ENCODE peak calls at places on chromosomes 5 and 9, in six cellular contexts. V is IMR-90, P is H9, H is neuronal stem cell, Q is H1, M is mesenchymal stem cell. T is an unnamed sample.

GRCh38 chr9:2126331-2126789 is 111.2 kb downstream of the SMARCA2 start:
- DNase-seq in V (peak; percentile 9), P (no peak), H (no peak), Q (no peak), M (peak; percentile 11), T (no peak)

GRCh38 chr5:153402550-153402949 is 87.9 kb upstream of the GRIA1 start:
- DNase-seq in V (no peak), P (no peak), H (no peak), Q (no peak), M (peak; percentile 41), T (no peak)

GRCh38 chr5:42985129-42986037 is 54.7 kb downstream of the ANXA2R start:
- DNase-seq in V (peak; percentile 88), P (no peak), H (no peak), Q (no peak), M (peak; percentile 82), T (peak; percentile 13)

GRCh38 chr5:31725996-31726395 is 87.1 kb downstream of the PDZD2 start:
- DNase-seq in V (no peak), P (no peak), H (no peak), Q (no peak), M (no peak), T (no peak)

GRCh38 chr5:170597109-170597741 is 93.4 kb downstream of the KCNIP1 start:
- DNase-seq in V (peak; percentile 73), P (no peak), H (no peak), Q (no peak), M (peak; percentile 93), T (peak; percentile 76)

GRCh38 chr9:134366223-134367031 is 40.2 kb downstream of the RXRA start:
- DNase-seq in V (peak; percentile 83), P (no peak), H (no peak), Q (no peak), M (peak; percentile 43), T (no peak)

GRCh38 chr5:174327317-174327864 is 281.9 kb downstream of the NSG2 start:
- DNase-seq in V (peak; percentile 69), P (peak; percentile 93), H (peak; percentile 75), Q (peak; percentile 76), M (peak; percentile 77), T (peak; percentile 89)

GRCh38 chr9:81671880-81672280 is 17.5 kb downstream of the TLE1 start:
- DNase-seq in V (peak; percentile 70), P (no peak), H (no peak), Q (no peak), M (peak; percentile 32), T (no peak)

GRCh38 chr5:109558364-109558763 is 131.4 kb upstream of the MAN2A1 start:
- DNase-seq in V (no peak), P (no peak), H (no peak), Q (no peak), M (no peak), T (no peak)

GRCh38 chr9:123656565-123656964 is 273.4 kb downstream of the DENND1A start:
- DNase-seq in V (peak; percentile 53), P (no peak), H (no peak), Q (no peak), M (no peak), T (no peak)

GRCh38 chr5:111704452-111705085 is 52.4 kb downstream of the NREP start:
- DNase-seq in V (no peak), P (no peak), H (no peak), Q (no peak), M (no peak), T (no peak)

GRCh38 chr5:147753783-147754182 is 28.7 kb downstream of the JAKMIP2 start:
- DNase-seq in V (no peak), P (no peak), H (no peak), Q (no peak), M (peak; percentile 14), T (no peak)

GRCh38 chr5:179339996-179340395 is 5.3 kb downstream of the ADAMTS2 start:
- DNase-seq in V (no peak), P (no peak), H (no peak), Q (no peak), M (no peak), T (no peak)

GRCh38 chr9:129473523-129474244 is 147.2 kb downstream of the C9orf50 start:
- DNase-seq in V (peak; percentile 58), P (no peak), H (no peak), Q (no peak), M (no peak), T (no peak)

GRCh38 chr5:68924490-68925145 is 169.2 kb upstream of the SLC30A5 start:
- DNase-seq in V (peak; percentile 41), P (no peak), H (no peak), Q (no peak), M (peak; percentile 27), T (peak; percentile 32)

GRCh38 chr5:10103098-10103497 is 146.6 kb downstream of the ATPSCKMT start:
- DNase-seq in V (no peak), P (peak; percentile 84), H (peak; percentile 55), Q (peak; percentile 73), M (no peak), T (no peak)

GRCh38 chr5:98911221-98912040 is 17.4 kb downstream of the CHD1 start:
- DNase-seq in V (no peak), P (no peak), H (peak; percentile 55), Q (no peak), M (peak; percentile 44), T (peak; percentile 81)

GRCh38 chr5:154757647-154758406 is 2.6 kb downstream of the LARP1 start:
- DNase-seq in V (peak; percentile 22), P (no peak), H (no peak), Q (no peak), M (peak; percentile 43), T (no peak)

GRCh38 chr5:95761771-95762680 is 30.9 kb downstream of the RHOBTB3 start:
- DNase-seq in V (peak; percentile 94), P (no peak), H (no peak), Q (no peak), M (peak; percentile 44), T (no peak)

GRCh38 chr9:33458444-33458843 is 11.1 kb upstream of the AQP3 start:
- DNase-seq in V (peak; percentile 46), P (no peak), H (no peak), Q (no peak), M (no peak), T (peak; percentile 45)

GRCh38 chr5:88787856-88788255 is 95.1 kb downstream of the MEF2C start:
- DNase-seq in V (no peak), P (no peak), H (no peak), Q (no peak), M (no peak), T (peak; percentile 73)

GRCh38 chr9:134112561-134112960 is 23.3 kb upstream of the WDR5 start:
- DNase-seq in V (no peak), P (no peak), H (no peak), Q (no peak), M (no peak), T (no peak)

GRCh38 chr5:61151893-61152292 is 10.4 kb downstream of the SMIM15 start:
- DNase-seq in V (no peak), P (no peak), H (no peak), Q (no peak), M (no peak), T (no peak)

GRCh38 chr5:178576591-178577351 is 13.4 kb downstream of the COL23A1 start:
- DNase-seq in V (no peak), P (peak; percentile 58), H (peak; percentile 33), Q (no peak), M (no peak), T (no peak)

GRCh38 chr5:159061834-159062530 is 37.7 kb downstream of the EBF1 start:
- DNase-seq in V (no peak), P (peak; percentile 61), H (peak; percentile 88), Q (no peak), M (no peak), T (no peak)

GRCh38 chr9:124267271-124267807 is 9.6 kb downstream of the NEK6 start:
- DNase-seq in V (peak; percentile 85), P (no peak), H (no peak), Q (no peak), M (peak; percentile 77), T (no peak)

GRCh38 chr9:132075853-132076252 is 3.8 kb downstream of the MED27 start:
- DNase-seq in V (no peak), P (no peak), H (no peak), Q (no peak), M (no peak), T (no peak)

GRCh38 chr5:56335212-56335611 is 102.1 kb upstream of the ANKRD55 start:
- DNase-seq in V (no peak), P (no peak), H (no peak), Q (no peak), M (no peak), T (no peak)

DNA sequence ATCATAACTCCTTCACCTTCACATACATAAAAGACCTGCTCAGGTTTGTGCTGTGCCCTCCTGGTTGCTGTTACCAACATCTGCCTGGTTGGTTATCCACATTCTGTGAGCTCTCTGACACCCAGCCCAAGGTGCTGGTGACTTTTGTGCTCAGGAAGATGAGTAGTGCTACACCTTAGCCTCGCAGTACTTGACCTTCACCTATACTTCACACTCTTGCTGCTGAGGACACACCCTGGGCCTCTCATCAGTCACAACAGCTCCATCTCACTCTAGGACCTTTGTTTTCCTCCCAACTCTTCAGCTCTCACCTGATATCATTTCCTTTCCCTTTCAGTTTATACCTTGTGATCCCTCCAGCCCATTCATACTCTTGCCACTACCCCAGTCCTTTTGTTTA is 10.8 kb upstream of the SLC22A5 start:
- DNase-seq in V (no peak), P (no peak), H (no peak), Q (no peak), M (no peak), T (no peak)
- H4K91ac ChIP-seq in V (no peak overlapping the region), P (no peak overlapping the region), H (no peak overlapping the region), Q (no peak overlapping the region), M (no peak overlapping the region), T (no peak overlapping the region)

DNA sequence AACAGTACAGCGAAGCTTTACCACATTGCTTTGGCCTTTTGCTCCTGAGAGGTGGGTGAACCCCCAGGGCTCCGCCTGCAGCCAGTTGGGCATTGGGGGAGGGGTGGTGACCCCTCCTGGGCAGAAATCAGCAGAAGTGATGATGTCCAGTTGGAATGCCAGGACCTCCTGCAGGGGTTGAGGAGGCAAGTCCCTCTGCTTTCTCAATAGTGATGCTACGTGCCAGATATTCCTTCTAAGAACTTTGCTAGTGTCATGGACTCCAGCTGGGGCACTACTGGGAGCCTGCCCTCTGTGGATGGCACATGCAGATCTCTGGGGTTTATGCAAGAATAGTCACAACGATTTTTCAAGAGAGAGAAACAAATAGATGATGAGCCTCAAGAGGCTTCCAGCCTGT is 95.6 kb downstream of the NDFIP1 start:
- DNase-seq in V (no peak), P (no peak), H (no peak), Q (no peak), M (no peak), T (no peak)
- H4K91ac ChIP-seq in V (no peak overlapping the region), P (no peak overlapping the region), H (no peak overlapping the region), Q (no peak overlapping the region), M (no peak overlapping the region), T (no peak overlapping the region)

GRCh38 chr5:35484241-35484640 is 133.4 kb upstream of the SPEF2 start:
- DNase-seq in V (no peak), P (no peak), H (no peak), Q (no peak), M (no peak), T (no peak)
- H4K91ac ChIP-seq in V (no peak overlapping the region), P (no peak overlapping the region), H (no peak overlapping the region), Q (no peak overlapping the region), M (no peak overlapping the region), T (no peak overlapping the region)

DNA sequence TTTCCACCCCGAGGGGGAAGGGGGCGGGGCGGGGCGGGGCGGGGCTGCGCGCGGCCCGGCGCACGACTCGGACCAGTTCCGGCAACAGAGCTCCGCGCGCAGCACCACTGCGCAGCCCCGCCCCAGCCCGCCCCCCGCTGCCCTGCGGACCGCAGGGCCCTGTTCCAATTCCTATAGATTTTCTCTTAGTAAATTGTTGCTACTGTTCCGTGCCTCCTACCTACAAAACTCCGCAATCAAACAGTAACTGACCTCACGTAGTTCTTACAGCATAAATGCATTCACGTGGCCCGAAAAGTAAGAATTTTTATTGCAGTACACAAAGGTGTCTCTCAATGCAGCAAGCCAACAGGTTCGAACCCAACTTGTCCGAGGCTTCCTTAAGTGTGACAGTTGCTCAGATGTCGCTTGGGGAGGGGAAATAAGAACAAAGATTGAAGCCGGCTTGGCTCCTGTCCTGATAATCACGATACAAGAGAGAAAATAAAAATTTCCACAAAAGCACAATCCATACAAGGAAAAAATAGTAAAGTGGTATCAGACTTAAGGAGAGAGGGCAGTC is 1.2 kb upstream of the RNF38 start:
- DNase-seq in V (peak; percentile 61), P (peak; percentile 83), H (no peak), Q (peak; percentile 10), M (peak; percentile 79), T (peak; percentile 74)
- H4K91ac ChIP-seq in V (peak overlapping the region; percentile 86), P (no peak overlapping the region), H (no peak overlapping the region), Q (peak overlapping the region; percentile 4), M (peak overlapping the region; percentile 78), T (peak overlapping the region; percentile 94)